ENCODE peak calls at places on chromosomes 16 and 17, in eight cellular contexts. M, Z, Q, J, I, B, U and R are unnamed samples.

GRCh38 chr16:87132361-87133014 is 184.7 kb downstream of the C16orf95 start:
- DNase-seq in M (peak; percentile 89), Z (no peak), Q (no peak), J (peak; percentile 56), I (no peak), B (no peak), U (no peak), R (no peak)

GRCh38 chr17:45688353-45688752 is 95.8 kb upstream of the CRHR1 start:
- DNase-seq in M (no peak), Z (no peak), Q (no peak), J (no peak), I (no peak), B (no peak), U (no peak), R (no peak)

GRCh38 chr17:79619636-79620206 is 8.9 kb upstream of the RBFOX3 start:
- DNase-seq in M (no peak), Z (no peak), Q (peak; percentile 5), J (no peak), I (no peak), B (peak; percentile 1), U (no peak), R (peak; percentile 56)

GRCh38 chr16:74778646-74779045 is 4.0 kb upstream of the FA2H start:
- DNase-seq in M (no peak), Z (no peak), Q (no peak), J (no peak), I (no peak), B (no peak), U (no peak), R (no peak)

GRCh38 chr16:75921281-75921680 is 195.0 kb upstream of the CPHXL start:
- DNase-seq in M (no peak), Z (no peak), Q (no peak), J (no peak), I (no peak), B (no peak), U (no peak), R (no peak)

GRCh38 chr17:2057714-2058520 is 3.0 kb downstream of the HIC1 start:
- DNase-seq in M (no peak), Z (no peak), Q (peak; percentile 46), J (no peak), I (no peak), B (no peak), U (no peak), R (no peak)

GRCh38 chr17:2087597-2088211 is 32.8 kb downstream of the HIC1 start:
- DNase-seq in M (no peak), Z (peak; percentile 5), Q (peak; percentile 50), J (no peak), I (no peak), B (peak; percentile 74), U (peak; percentile 67), R (no peak)

GRCh38 chr16:51243836-51244483 is 92.9 kb upstream of the SALL1 start:
- DNase-seq in M (peak; percentile 2), Z (no peak), Q (peak; percentile 23), J (no peak), I (no peak), B (no peak), U (no peak), R (no peak)

GRCh38 chr16:3459401-3460090 is 16.1 kb downstream of the NAA60 start:
- DNase-seq in M (no peak), Z (no peak), Q (no peak), J (no peak), I (no peak), B (no peak), U (no peak), R (no peak)

GRCh38 chr16:87897563-87898505 is 28.5 kb upstream of the SLC7A5 start:
- DNase-seq in M (no peak), Z (peak; percentile 32), Q (no peak), J (no peak), I (no peak), B (no peak), U (no peak), R (no peak)

GRCh38 chr17:19002191-19002590 is 2.4 kb downstream of the FAM83G start:
- DNase-seq in M (no peak), Z (no peak), Q (no peak), J (no peak), I (no peak), B (no peak), U (no peak), R (no peak)

GRCh38 chr17:76498886-76499667 is 2.1 kb downstream of the RHBDF2 start:
- DNase-seq in M (no peak), Z (no peak), Q (no peak), J (no peak), I (no peak), B (no peak), U (no peak), R (no peak)

DNA sequence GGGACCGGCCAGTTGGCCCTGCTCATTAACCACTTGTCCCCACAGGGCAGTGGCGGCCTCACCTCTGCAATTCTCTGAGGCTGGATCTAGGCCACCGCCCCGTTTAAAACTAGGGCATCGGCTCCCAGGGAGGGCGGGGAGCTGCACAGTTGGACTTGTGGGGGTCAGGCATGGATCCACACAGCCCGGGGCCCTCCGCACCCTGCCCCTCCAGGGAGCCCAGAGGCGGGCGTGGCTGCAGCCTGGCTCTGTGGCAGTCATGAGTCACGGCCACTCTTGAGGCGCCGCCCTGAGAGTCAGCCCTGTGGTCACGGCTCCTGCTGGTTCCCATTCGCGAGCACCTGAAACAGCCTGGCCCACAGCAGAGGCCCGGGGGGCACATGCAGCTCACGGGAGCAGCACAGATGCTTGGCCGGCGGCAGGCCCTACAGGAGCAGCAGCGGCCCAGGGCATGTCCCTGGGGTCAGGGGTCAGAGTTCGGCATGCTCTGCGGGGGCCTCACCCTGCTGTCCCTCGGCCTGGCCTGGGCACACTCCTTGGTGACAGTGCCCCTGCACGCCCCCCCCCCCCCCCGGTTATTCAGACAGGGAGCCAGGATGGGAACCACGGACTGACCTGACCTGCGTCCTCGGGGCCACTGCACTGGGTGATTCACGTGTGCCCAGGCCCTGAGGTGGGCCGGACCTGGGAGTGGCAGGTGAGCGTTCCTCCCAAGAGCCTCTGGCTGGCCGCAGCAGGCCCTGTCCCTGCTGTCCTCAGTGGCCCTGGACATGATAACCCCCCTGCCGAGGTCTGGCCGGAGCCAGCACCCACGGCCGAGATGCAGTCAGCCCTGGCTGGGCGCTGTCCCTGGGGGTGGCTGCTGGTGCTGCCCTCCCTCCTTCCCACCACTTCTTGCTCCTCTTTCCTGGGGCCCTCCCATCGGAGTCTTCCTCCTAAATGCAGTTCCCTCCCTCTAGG is 8.2 kb downstream of the CAPN15 start:
- DNase-seq in M (peak; percentile 79), Z (no peak), Q (no peak), J (no peak), I (no peak), B (peak; percentile 61), U (no peak), R (no peak)
- TF ChIP-seq CTCF in M (no peak), Z (no peak), Q (no peak), J (no peak), I (no peak), B (no peak), U (no peak), R (no peak)

GRCh38 chr17:67633751-67634191 is 84.0 kb upstream of the NOL11 start:
- DNase-seq in M (no peak), Z (no peak), Q (no peak), J (no peak), I (no peak), B (no peak), U (peak; percentile 65), R (no peak)

GRCh38 chr17:67628580-67629013 is 89.1 kb upstream of the NOL11 start:
- DNase-seq in M (peak; percentile 16), Z (no peak), Q (no peak), J (no peak), I (no peak), B (peak; percentile 73), U (no peak), R (no peak)

GRCh38 chr17:67625971-67626370 is 91.8 kb upstream of the NOL11 start:
- DNase-seq in M (no peak), Z (no peak), Q (no peak), J (no peak), I (no peak), B (no peak), U (no peak), R (no peak)

GRCh38 chr17:67624886-67625656 is 92.7 kb upstream of the NOL11 start:
- DNase-seq in M (no peak), Z (no peak), Q (no peak), J (no peak), I (no peak), B (no peak), U (no peak), R (no peak)

GRCh38 chr17:67629963-67630320 is 87.8 kb upstream of the NOL11 start:
- DNase-seq in M (peak; percentile 71), Z (no peak), Q (no peak), J (peak; percentile 17), I (no peak), B (peak; percentile 37), U (no peak), R (no peak)
- TF ChIP-seq CTCF in M (peak; percentile 56), Z (no peak), Q (peak; percentile 33), J (peak; percentile 66), I (no peak), B (peak; percentile 49), U (peak; percentile 45), R (peak; percentile 52)

GRCh38 chr16:49890876-49891275 is 35.0 kb upstream of the ZNF423 start:
- DNase-seq in M (no peak), Z (no peak), Q (no peak), J (no peak), I (no peak), B (no peak), U (no peak), R (no peak)
- TF ChIP-seq CTCF in M (peak; percentile 34), Z (no peak), Q (no peak), J (no peak), I (peak; percentile 38), B (no peak), U (no peak), R (peak; percentile 60)

GRCh38 chr16:11510178-11510973 is 76.3 kb downstream of the LITAF start:
- DNase-seq in M (no peak), Z (no peak), Q (no peak), J (no peak), I (no peak), B (no peak), U (no peak), R (no peak)

GRCh38 chr16:11503566-11503965 is 83.2 kb downstream of the LITAF start:
- DNase-seq in M (no peak), Z (no peak), Q (no peak), J (no peak), I (no peak), B (no peak), U (no peak), R (no peak)

GRCh38 chr16:11507350-11507749 is 79.4 kb downstream of the LITAF start:
- DNase-seq in M (no peak), Z (no peak), Q (no peak), J (no peak), I (no peak), B (no peak), U (no peak), R (no peak)

GRCh38 chr16:11507991-11508390 is 78.7 kb downstream of the LITAF start:
- DNase-seq in M (no peak), Z (no peak), Q (no peak), J (no peak), I (no peak), B (no peak), U (no peak), R (no peak)

DNA sequence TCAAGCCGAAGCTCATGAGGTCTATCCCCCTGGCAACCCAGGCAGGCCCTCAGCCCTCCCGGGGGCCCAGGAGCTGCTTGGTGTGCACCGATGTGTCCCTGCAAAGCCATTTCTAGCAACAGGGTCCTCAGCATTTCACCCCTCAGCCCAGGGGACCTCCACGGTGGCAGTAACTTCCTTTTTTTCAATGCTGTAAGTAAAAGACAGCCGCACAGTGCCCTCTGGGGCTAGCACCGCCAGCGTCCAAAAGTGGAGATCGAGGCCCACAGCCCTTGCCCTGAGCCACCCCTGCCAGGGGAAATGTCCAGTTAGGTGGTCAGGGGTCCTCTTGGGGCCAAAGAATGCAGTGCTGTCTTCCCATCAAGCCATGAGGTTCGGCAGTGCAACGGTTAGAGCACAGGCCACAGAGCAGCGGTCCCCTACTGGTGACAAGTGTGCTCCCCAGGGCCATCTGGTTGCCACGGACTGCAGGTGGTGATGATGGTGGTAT is 79.9 kb downstream of the LITAF start:
- DNase-seq in M (no peak), Z (no peak), Q (no peak), J (no peak), I (no peak), B (no peak), U (no peak), R (no peak)
- TF ChIP-seq CTCF in M (no peak), Z (no peak), Q (no peak), J (no peak), I (no peak), B (no peak), U (no peak), R (no peak)